ENCODE peak calls at places on chromosomes 4 and X, in eight cellular contexts. R, V, Y, I, G, Z, O and F are unnamed samples.

GRCh38 chr4:26751838-26752237 is 108.8 kb upstream of the STIM2 start:
- DNase-seq in G (peak; percentile 14), R (no peak), Z (no peak), V (no peak), O (no peak), I (no peak), Y (no peak), F (no peak)

GRCh38 chrX:7215842-7216241 is 67.9 kb upstream of the PUDP start:
- DNase-seq in G (no peak), Y (no peak), O (no peak), V (no peak), R (no peak), I (no peak), Z (no peak), F (no peak)

GRCh38 chr4:75327804-75328512 is 186.2 kb downstream of the RCHY1 start:
- DNase-seq in R (no peak), Z (no peak), I (no peak), G (no peak), O (no peak), V (no peak), Y (no peak), F (no peak)

GRCh38 chr4:71872221-71872620 is 88.3 kb upstream of the GC start:
- DNase-seq in I (no peak), G (no peak), Y (no peak), Z (no peak), R (no peak), V (no peak), O (no peak), F (no peak)

GRCh38 chr4:186449954-186450353 is 105.4 kb downstream of the MTNR1A start:
- DNase-seq in Y (no peak), G (no peak), V (no peak), O (no peak), R (no peak), I (no peak), Z (no peak), F (no peak)

GRCh38 chr4:80026080-80026479 is 46.9 kb downstream of the ANTXR2 start:
- DNase-seq in I (no peak), R (no peak), Z (no peak), V (no peak), O (no peak), Y (no peak), G (no peak), F (no peak)

GRCh38 chr4:27917381-27917780 is 1056.7 kb downstream of the STIM2 start:
- DNase-seq in Y (no peak), Z (no peak), I (no peak), V (no peak), O (no peak), G (no peak), R (no peak), F (no peak)

GRCh38 chr4:186666750-186667149 is 56.9 kb downstream of the FAT1 start:
- DNase-seq in V (no peak), G (no peak), R (no peak), Z (no peak), I (no peak), Y (no peak), O (no peak), F (no peak)

GRCh38 chr4:42627887-42628646 is 28.8 kb downstream of the ATP8A1 start:
- DNase-seq in I (peak; percentile 49), V (peak; percentile 36), Y (peak; percentile 53), G (peak; percentile 48), Z (no peak), R (no peak), O (no peak), F (no peak)

GRCh38 chr4:53563824-53564223 is 27.5 kb downstream of the LNX1 start:
- DNase-seq in Y (no peak), Z (no peak), O (peak; percentile 31), R (no peak), G (peak; percentile 52), V (no peak), I (no peak), F (no peak)

GRCh38 chr4:14415146-14415545 is 587.1 kb upstream of the CPEB2 start:
- DNase-seq in I (no peak), Y (no peak), Z (no peak), V (no peak), O (no peak), R (no peak), G (no peak), F (no peak)

GRCh38 chr4:185810746-185811508 is 1.1 kb downstream of the SORBS2 start:
- DNase-seq in R (no peak), V (no peak), Z (no peak), O (no peak), Y (no peak), G (no peak), I (no peak), F (no peak)

GRCh38 chrX:108299101-108299591 is 139.1 kb downstream of the COL4A6 start:
- DNase-seq in O (no peak), G (no peak), R (peak; percentile 40), V (no peak), Y (no peak), I (no peak), Z (no peak), F (no peak)

GRCh38 chr4:155342142-155342541 is 34.6 kb downstream of the MAP9 start:
- DNase-seq in R (peak; percentile 16), I (no peak), Y (no peak), V (no peak), Z (no peak), O (no peak), G (no peak), F (no peak)

GRCh38 chr4:55214172-55214571 is 88.8 kb upstream of the KDR start:
- DNase-seq in O (no peak), Y (no peak), V (no peak), R (no peak), Z (no peak), G (no peak), I (no peak), F (no peak)

GRCh38 chr4:38160487-38161207 is 200.4 kb downstream of the PTTG2 start:
- DNase-seq in Z (no peak), R (peak; percentile 92), I (peak; percentile 78), O (peak; percentile 96), V (peak; percentile 58), Y (peak; percentile 32), G (peak; percentile 85), F (peak; percentile 38)

GRCh38 chr4:99946346-99947189 is at the start of gene DNAJB14:
- DNase-seq in V (peak; percentile 45), G (peak; percentile 85), O (no peak), R (peak; percentile 55), I (peak; percentile 81), Y (peak; percentile 57), Z (peak; percentile 90), F (peak; percentile 33)

GRCh38 chr4:113153529-113154101 is 104.2 kb downstream of the ANK2 start:
- DNase-seq in G (no peak), Z (no peak), Y (no peak), V (no peak), I (no peak), R (peak; percentile 10), O (no peak), F (no peak)

GRCh38 chrX:16828126-16828908 is 41.8 kb downstream of the RBBP7 start:
- DNase-seq in V (no peak), R (peak; percentile 67), O (no peak), I (no peak), Y (no peak), G (no peak), Z (no peak), F (no peak)

GRCh38 chr4:147157860-147158701 is 212.4 kb upstream of the TTC29 start:
- DNase-seq in R (no peak), G (no peak), I (no peak), Y (no peak), V (no peak), Z (peak; percentile 86), O (peak; percentile 2), F (no peak)

GRCh38 chr4:3291969-3292570 is 751 bp upstream of the RGS12 start:
- DNase-seq in G (peak; percentile 60), O (no peak), I (peak; percentile 22), Z (peak; percentile 87), R (no peak), V (no peak), Y (peak; percentile 69), F (no peak)

GRCh38 chrX:52363247-52363883 is 5.5 kb upstream of the XAGE2 start:
- DNase-seq in V (no peak), G (no peak), Y (no peak), O (no peak), R (no peak), I (no peak), Z (no peak), F (no peak)

GRCh38 chrX:56813318-56813837 is 84.3 kb downstream of the NBDY start:
- DNase-seq in Y (no peak), Z (no peak), I (peak; percentile 64), O (peak; percentile 71), G (peak; percentile 5), R (no peak), V (no peak), F (no peak)

GRCh38 chrX:132505116-132505515 is 16.3 kb upstream of the MBNL3 start:
- DNase-seq in O (peak; percentile 18), V (no peak), R (peak; percentile 31), G (no peak), Z (no peak), Y (no peak), I (no peak), F (no peak)

GRCh38 chrX:49120104-49120503 is 3.4 kb downstream of the GPKOW start:
- DNase-seq in V (no peak), O (no peak), Z (no peak), Y (no peak), G (no peak), R (no peak), I (no peak), F (no peak)

GRCh38 chr4:123361195-123361861 is 35.3 kb upstream of the SPRY1 start:
- DNase-seq in Y (no peak), G (no peak), V (no peak), R (peak; percentile 85), O (peak; percentile 60), I (no peak), Z (no peak), F (no peak)

GRCh38 chr4:16034010-16034829 is 49.6 kb downstream of the PROM1 start:
- DNase-seq in V (no peak), Z (no peak), I (no peak), Y (no peak), R (no peak), G (no peak), O (no peak), F (no peak)

GRCh38 chr4:156377036-156377700 is 423.5 kb upstream of the CTSO start:
- DNase-seq in Y (no peak), V (no peak), R (no peak), O (no peak), Z (no peak), G (no peak), I (no peak), F (no peak)

GRCh38 chrX:15745179-15745578 is 7.1 kb downstream of the CA5B start:
- DNase-seq in I (no peak), O (no peak), G (no peak), Y (no peak), V (no peak), Z (no peak), R (peak; percentile 37), F (no peak)

GRCh38 chrX:65522739-65523372 is 11.7 kb downstream of the LAS1L start:
- DNase-seq in G (no peak), Z (no peak), I (no peak), V (no peak), R (no peak), O (peak; percentile 11), Y (no peak), F (no peak)

GRCh38 chr4:12723849-12724447 is 760.2 kb downstream of the RAB28 start:
- DNase-seq in O (no peak), Z (no peak), V (no peak), I (no peak), R (no peak), G (no peak), Y (no peak), F (no peak)

GRCh38 chr4:174352405-174352804 is 68.7 kb downstream of the CEP44 start:
- DNase-seq in O (no peak), G (no peak), V (no peak), Y (no peak), Z (no peak), R (no peak), I (no peak), F (peak; percentile 12)

GRCh38 chr4:156146581-156146980 is 192.9 kb upstream of the CTSO start:
- DNase-seq in O (no peak), I (no peak), V (no peak), R (no peak), Z (no peak), G (no peak), Y (no peak), F (no peak)

GRCh38 chrX:150159537-150159936 is 203.6 kb upstream of the MAMLD1 start:
- DNase-seq in G (no peak), V (no peak), Z (peak; percentile 21), Y (no peak), R (no peak), I (no peak), O (no peak), F (no peak)